ENCODE peak calls at places on chromosome 17, in six cellular contexts. W, C, G, N, Z and K are unnamed samples.

GRCh38 chr17:66302761-66303626 is 581 bp downstream of the PRKCA start:
- DNase-seq in W (no peak), C (peak), G (peak), N (peak), Z (peak), K (peak)

GRCh38 chr17:4130715-4131114 is 12.1 kb downstream of the ZZEF1 start:
- DNase-seq in W (no peak), C (no peak), G (peak), N (no peak), Z (peak), K (no peak)

GRCh38 chr17:53470626-53471025 is 352.1 kb upstream of the KIF2B start:
- DNase-seq in W (no peak), C (no peak), G (no peak), N (no peak), Z (no peak), K (no peak)

GRCh38 chr17:40330850-40331470 is 22.0 kb downstream of the RARA start:
- DNase-seq in W (no peak), C (no peak), G (no peak), N (no peak), Z (no peak), K (no peak)

GRCh38 chr17:65987988-65988387 is 203.9 kb downstream of the CEP112 start:
- DNase-seq in W (peak), C (peak), G (peak), N (no peak), Z (no peak), K (no peak)

GRCh38 chr17:13420294-13421277 is 181.1 kb downstream of the HS3ST3A1 start:
- DNase-seq in W (peak), C (no peak), G (peak), N (no peak), Z (no peak), K (no peak)

GRCh38 chr17:68011199-68011665 is 15.0 kb upstream of the C17orf58 start:
- DNase-seq in W (no peak), C (peak), G (peak), N (peak), Z (no peak), K (peak)

GRCh38 chr17:75476274-75476673 is 19.8 kb downstream of the TMEM94 start:
- DNase-seq in W (no peak), C (no peak), G (no peak), N (no peak), Z (no peak), K (no peak)

GRCh38 chr17:48610282-48611211 is at the start of gene HOXB7:
- DNase-seq in W (no peak), C (peak), G (no peak), N (peak), Z (peak), K (peak)

GRCh38 chr17:78822552-78822951 is 18.1 kb downstream of the USP36 start:
- DNase-seq in W (peak), C (no peak), G (peak), N (no peak), Z (no peak), K (peak)

GRCh38 chr17:2282297-2282873 is 21.2 kb downstream of the SMG6 start:
- DNase-seq in W (peak), C (peak), G (peak), N (peak), Z (no peak), K (no peak)

GRCh38 chr17:79625706-79626105 is 14.9 kb upstream of the RBFOX3 start:
- DNase-seq in W (no peak), C (no peak), G (no peak), N (no peak), Z (no peak), K (peak)

GRCh38 chr17:6640536-6641373 is at the start of the genes KIAA0753 and TXNDC17:
- DNase-seq in W (peak), C (peak), G (peak), N (peak), Z (peak), K (peak)

GRCh38 chr17:55157165-55157564 is 107.6 kb upstream of the HLF start:
- DNase-seq in W (no peak), C (no peak), G (peak), N (no peak), Z (no peak), K (no peak)

GRCh38 chr17:76266244-76266938 is 1.2 kb downstream of the UBALD2 start:
- DNase-seq in W (no peak), C (peak), G (peak), N (no peak), Z (no peak), K (no peak)